ENCODE peak calls at places on chromosomes 12 and 14, in four cellular contexts. One of them, this sample, is unnamed.
A peak's percentile ranks its signal among the peaks of the same experiment; 100 is the strongest.

GRCh38 chr14:36454599-36455240 is 65.3 kb downstream of the NKX2-1 start:
- DNase-seq in GM19239: no peak
- DNase-seq in EL: no peak
- DNase-seq in hypothalamus: no peak
- DNase-seq in this sample: no peak

GRCh38 chr14:64444984-64445845 is 20.1 kb upstream of the AKAP5 start:
- DNase-seq in EL: peak; percentile 85
- DNase-seq in hypothalamus: no peak
- DNase-seq in GM19239: peak; percentile 71
- DNase-seq in this sample: no peak

GRCh38 chr14:60722163-60722835 is 1.9 kb downstream of the SIX4 start:
- DNase-seq in hypothalamus: no peak
- DNase-seq in EL: peak; percentile 74
- DNase-seq in GM19239: no peak
- DNase-seq in this sample: no peak

GRCh38 chr14:84237881-84238280 is 1292.1 kb upstream of the FLRT2 start:
- DNase-seq in GM19239: no peak
- DNase-seq in EL: no peak
- DNase-seq in hypothalamus: no peak
- DNase-seq in this sample: no peak

GRCh38 chr14:92494512-92494911 is 19.1 kb upstream of the RIN3 start:
- DNase-seq in GM19239: no peak
- DNase-seq in hypothalamus: no peak
- DNase-seq in EL: no peak
- DNase-seq in this sample: no peak

GRCh38 chr14:54715244-54715643 is 148.3 kb downstream of the SAMD4A start:
- DNase-seq in GM19239: no peak
- DNase-seq in hypothalamus: no peak
- DNase-seq in EL: peak; percentile 54
- DNase-seq in this sample: no peak

GRCh38 chr12:32273063-32273521 is 126.3 kb upstream of the FGD4 start:
- DNase-seq in hypothalamus: no peak
- DNase-seq in EL: peak; percentile 8
- DNase-seq in GM19239: no peak
- DNase-seq in this sample: peak; percentile 11

GRCh38 chr12:55676707-55677106 is 31.0 kb downstream of the ITGA7 start:
- DNase-seq in hypothalamus: no peak
- DNase-seq in GM19239: no peak
- DNase-seq in EL: no peak
- DNase-seq in this sample: no peak

GRCh38 chr12:57759360-57759980 is 4.6 kb downstream of the MARCHF9 start:
- DNase-seq in hypothalamus: no peak
- DNase-seq in GM19239: no peak
- DNase-seq in EL: no peak
- DNase-seq in this sample: peak; percentile 69

GRCh38 chr12:122081108-122081696 is 2.6 kb downstream of the MLXIP start:
- DNase-seq in EL: peak; percentile 48
- DNase-seq in GM19239: no peak
- DNase-seq in hypothalamus: no peak
- DNase-seq in this sample: no peak

GRCh38 chr14:53190938-53191337 is 37.8 kb upstream of the DDHD1 start:
- DNase-seq in hypothalamus: no peak
- DNase-seq in GM19239: no peak
- DNase-seq in EL: no peak
- DNase-seq in this sample: no peak

GRCh38 chr12:110348431-110349059 is 55.0 kb downstream of the ANAPC7 start:
- DNase-seq in EL: no peak
- DNase-seq in GM19239: no peak
- DNase-seq in hypothalamus: no peak
- DNase-seq in this sample: no peak

GRCh38 chr12:121773011-121773777 is 20.3 kb downstream of the RHOF start:
- DNase-seq in GM19239: peak; percentile 96
- DNase-seq in hypothalamus: no peak
- DNase-seq in EL: peak; percentile 73
- DNase-seq in this sample: peak; percentile 77

GRCh38 chr14:98173291-98173690 is 1098.7 kb downstream of the BCL11B start:
- DNase-seq in GM19239: no peak
- DNase-seq in hypothalamus: no peak
- DNase-seq in EL: no peak
- DNase-seq in this sample: no peak

GRCh38 chr14:99687284-99688209 is 3.4 kb downstream of the CYP46A1 start:
- DNase-seq in hypothalamus: no peak
- DNase-seq in EL: no peak
- DNase-seq in GM19239: no peak
- DNase-seq in this sample: peak; percentile 31

GRCh38 chr12:55876110-55876509 is 33.4 kb upstream of the MMP19 start:
- DNase-seq in EL: no peak
- DNase-seq in hypothalamus: no peak
- DNase-seq in GM19239: no peak
- DNase-seq in this sample: no peak

GRCh38 chr12:58882796-58883195 is 37.5 kb downstream of the LRIG3 start:
- DNase-seq in hypothalamus: no peak
- DNase-seq in GM19239: no peak
- DNase-seq in EL: no peak
- DNase-seq in this sample: no peak

GRCh38 chr14:75470238-75470797 is 42.5 kb downstream of the JDP2 start:
- DNase-seq in GM19239: no peak
- DNase-seq in hypothalamus: no peak
- DNase-seq in EL: no peak
- DNase-seq in this sample: peak; percentile 6

GRCh38 chr14:64235652-64236640 is 58.2 kb downstream of the ESR2 start:
- DNase-seq in GM19239: peak; percentile 52
- DNase-seq in EL: no peak
- DNase-seq in hypothalamus: no peak
- DNase-seq in this sample: no peak

GRCh38 chr12:67594888-67595287 is 53.7 kb upstream of the DYRK2 start:
- DNase-seq in GM19239: no peak
- DNase-seq in hypothalamus: no peak
- DNase-seq in EL: no peak
- DNase-seq in this sample: peak; percentile 44

GRCh38 chr12:109773384-109774011 is 59.7 kb downstream of the TRPV4 start:
- DNase-seq in EL: no peak
- DNase-seq in hypothalamus: no peak
- DNase-seq in GM19239: no peak
- DNase-seq in this sample: peak; percentile 81

GRCh38 chr14:24224618-24225071 is 7.5 kb downstream of the NEDD8 start:
- DNase-seq in hypothalamus: no peak
- DNase-seq in GM19239: no peak
- DNase-seq in EL: peak; percentile 88
- DNase-seq in this sample: no peak

GRCh38 chr14:93002851-93003298 is 79.9 kb downstream of the CHGA start:
- DNase-seq in EL: no peak
- DNase-seq in hypothalamus: no peak
- DNase-seq in GM19239: no peak
- DNase-seq in this sample: no peak

GRCh38 chr12:54000105-54000773 is at the start of gene HOXC9:
- DNase-seq in hypothalamus: no peak
- DNase-seq in GM19239: no peak
- DNase-seq in EL: peak; percentile 53
- DNase-seq in this sample: no peak

GRCh38 chr14:101175731-101176534 is 272.4 kb upstream of the RTL1 start:
- DNase-seq in hypothalamus: no peak
- DNase-seq in EL: no peak
- DNase-seq in GM19239: no peak
- DNase-seq in this sample: no peak

GRCh38 chr12:20527396-20528154 is 159.2 kb downstream of the PDE3A start:
- DNase-seq in EL: peak; percentile 12
- DNase-seq in GM19239: no peak
- DNase-seq in hypothalamus: no peak
- DNase-seq in this sample: no peak

This sample was measured in RPMI8226.